ENCODE peak calls at places on chromosomes 13 and 19, in five cellular contexts. Z is NCI-H748 treated with DMSO at 0.1 percent for 48 hours, M is NCI-H1092 treated with DMSO at 0.1 percent for 48 hours, C is AML-193, Y is astrocyte of the spinal cord. H is an unnamed sample.

GRCh38 chr19:8576273-8576993 is 809 bp downstream of the MYO1F start:
- DNase-seq in M (no peak), C (peak), Z (no peak), Y (no peak), H (peak)

GRCh38 chr19:49441960-49442350 is 628 bp upstream of the SLC17A7 start:
- DNase-seq in Y (no peak), M (no peak), Z (peak), C (no peak), H (no peak)

GRCh38 chr13:44435142-44435982 is 61.7 kb downstream of the SERP2 start:
- DNase-seq in M (peak), Y (peak), Z (peak), C (peak), H (peak)

GRCh38 chr13:31431722-31432137 is 232.0 kb downstream of the B3GLCT start:
- DNase-seq in M (peak), C (peak), Z (peak), Y (peak), H (peak)

GRCh38 chr13:71773534-71773933 is 93.5 kb downstream of the DACH1 start:
- DNase-seq in Y (no peak), C (no peak), M (no peak), Z (no peak), H (no peak)

GRCh38 chr13:110616103-110617101 is 1.1 kb downstream of the NAXD start:
- DNase-seq in C (no peak), Z (peak), M (peak), Y (peak), H (no peak)

GRCh38 chr13:34793301-34793700 is 148.8 kb upstream of the NBEA start:
- DNase-seq in M (no peak), Z (no peak), C (no peak), Y (no peak), H (no peak)

GRCh38 chr13:77387607-77388200 is 60.8 kb upstream of the MYCBP2 start:
- DNase-seq in Y (no peak), M (no peak), C (no peak), Z (no peak), H (no peak)

GRCh38 chr13:94950303-94950702 is 238.0 kb upstream of the SOX21 start:
- DNase-seq in Z (no peak), M (no peak), Y (no peak), C (no peak), H (no peak)

GRCh38 chr13:49400755-49401659 is 42.9 kb downstream of the CAB39L start:
- DNase-seq in M (no peak), C (no peak), Z (no peak), Y (peak), H (no peak)

GRCh38 chr13:46909037-46909436 is 12.2 kb upstream of the HTR2A start:
- DNase-seq in C (no peak), Z (no peak), Y (peak), M (no peak), H (no peak)

GRCh38 chr19:48325265-48325910 is at the start of gene EMP3:
- DNase-seq in Y (peak), M (no peak), C (peak), Z (no peak), H (no peak)

GRCh38 chr13:99382428-99383133 is 75.4 kb upstream of the GPR183 start:
- DNase-seq in Y (no peak), M (no peak), Z (no peak), C (no peak), H (no peak)

GRCh38 chr13:93220073-93220472 is 6.5 kb upstream of the GPC6 start:
- DNase-seq in C (no peak), Z (no peak), Y (no peak), M (no peak), H (no peak)

GRCh38 chr13:94610475-94610874 is 8.8 kb downstream of the GPR180 start:
- DNase-seq in M (no peak), Z (no peak), C (no peak), Y (no peak), H (no peak)

GRCh38 chr13:26529441-26529840 is 28.0 kb upstream of the WASF3 start:
- DNase-seq in Y (peak), M (no peak), C (peak), Z (no peak), H (no peak)

GRCh38 chr13:113820813-113821651 is 42.8 kb downstream of the GAS6 start:
- DNase-seq in Z (no peak), C (no peak), Y (peak), M (peak), H (no peak)

GRCh38 chr19:17103177-17103576 is 27.6 kb downstream of the MYO9B start:
- DNase-seq in Y (peak), C (no peak), Z (no peak), M (no peak), H (no peak)

GRCh38 chr13:107192289-107192688 is 624.4 kb upstream of the ARGLU1 start:
- DNase-seq in Z (peak), M (peak), C (no peak), Y (peak), H (no peak)

GRCh38 chr13:97226013-97226412 is 3.9 kb downstream of the MBNL2 start:
- DNase-seq in Y (no peak), Z (peak), C (no peak), M (peak), H (no peak)

GRCh38 chr13:99425485-99426341 is 75.6 kb upstream of the TM9SF2 start:
- DNase-seq in M (no peak), C (no peak), Y (no peak), Z (no peak), H (peak)

GRCh38 chr19:42038675-42039074 is 31.3 kb downstream of the GRIK5 start:
- DNase-seq in Y (no peak), M (no peak), C (no peak), Z (no peak), H (no peak)

GRCh38 chr19:35344511-35345031 is 3.1 kb upstream of the FFAR1 start:
- DNase-seq in M (no peak), C (no peak), Z (no peak), Y (no peak), H (no peak)

H was measured in NK-92 treated with Interleukin-12 subunit alpha and Interleukin-12 subunit beta, amount 100 ng/mL, for 24 hours.